ENCODE peak calls at places on chromosomes 7 and 10, in ten cellular contexts. One of them, this sample, is unnamed. For H3K4me1, the result is how much of the 10 kb centered on the place peaks cover.

GRCh38 chr10:1561731-1562337 is 175.5 kb downstream of the ADARB2 start:
- DNase-seq in psoas muscle: no peak
- DNase-seq in Caco-2: no peak
- DNase-seq in A549: no peak
- DNase-seq in heart right ventricle: no peak
- DNase-seq in CD8-positive, alpha-beta T cell: no peak
- DNase-seq in neural progenitor cell: no peak
- DNase-seq in left ventricle myocardium inferior: no peak
- DNase-seq in aorta: no peak
- DNase-seq in SK-N-SH: no peak
- DNase-seq in this sample: no peak

GRCh38 chr10:13794982-13795381 is 208.2 kb downstream of the PRPF18 start:
- DNase-seq in CD8-positive, alpha-beta T cell: no peak
- DNase-seq in Caco-2: no peak
- DNase-seq in left ventricle myocardium inferior: no peak
- DNase-seq in aorta: no peak
- DNase-seq in psoas muscle: no peak
- DNase-seq in neural progenitor cell: no peak
- DNase-seq in SK-N-SH: no peak
- DNase-seq in A549: no peak
- DNase-seq in heart right ventricle: no peak
- DNase-seq in this sample: no peak

GRCh38 chr10:69413221-69413865 is 3.4 kb downstream of the TACR2 start:
- DNase-seq in neural progenitor cell: peak
- DNase-seq in CD8-positive, alpha-beta T cell: no peak
- DNase-seq in Caco-2: no peak
- DNase-seq in psoas muscle: peak
- DNase-seq in heart right ventricle: no peak
- DNase-seq in A549: peak
- DNase-seq in aorta: peak
- DNase-seq in left ventricle myocardium inferior: peak
- DNase-seq in SK-N-SH: peak
- DNase-seq in this sample: no peak

GRCh38 chr7:33201821-33202220 is 72.5 kb downstream of the BBS9 start:
- DNase-seq in Caco-2: no peak
- DNase-seq in neural progenitor cell: no peak
- DNase-seq in left ventricle myocardium inferior: no peak
- DNase-seq in A549: no peak
- DNase-seq in aorta: no peak
- DNase-seq in psoas muscle: no peak
- DNase-seq in heart right ventricle: no peak
- DNase-seq in SK-N-SH: no peak
- DNase-seq in CD8-positive, alpha-beta T cell: no peak
- DNase-seq in this sample: no peak

GRCh38 chr10:29183304-29183918 is 105.5 kb upstream of the LYZL1 start:
- DNase-seq in heart right ventricle: no peak
- DNase-seq in CD8-positive, alpha-beta T cell: no peak
- DNase-seq in psoas muscle: no peak
- DNase-seq in aorta: no peak
- DNase-seq in A549: no peak
- DNase-seq in neural progenitor cell: no peak
- DNase-seq in Caco-2: no peak
- DNase-seq in SK-N-SH: no peak
- DNase-seq in left ventricle myocardium inferior: no peak
- DNase-seq in this sample: no peak

GRCh38 chr10:127215882-127216281 is 19.5 kb upstream of the INSYN2A start:
- DNase-seq in A549: no peak
- DNase-seq in CD8-positive, alpha-beta T cell: no peak
- DNase-seq in SK-N-SH: no peak
- DNase-seq in heart right ventricle: no peak
- DNase-seq in psoas muscle: no peak
- DNase-seq in Caco-2: no peak
- DNase-seq in left ventricle myocardium inferior: no peak
- DNase-seq in neural progenitor cell: peak
- DNase-seq in aorta: no peak
- DNase-seq in this sample: no peak

GRCh38 chr10:126930506-126931458 is 25.6 kb downstream of the DOCK1 start:
- DNase-seq in CD8-positive, alpha-beta T cell: no peak
- DNase-seq in left ventricle myocardium inferior: no peak
- DNase-seq in heart right ventricle: no peak
- DNase-seq in A549: no peak
- DNase-seq in neural progenitor cell: no peak
- DNase-seq in SK-N-SH: no peak
- DNase-seq in Caco-2: no peak
- DNase-seq in psoas muscle: no peak
- DNase-seq in aorta: no peak
- DNase-seq in this sample: no peak

GRCh38 chr7:104207348-104207730 is 474 bp downstream of the ORC5 start:
- DNase-seq in left ventricle myocardium inferior: no peak
- DNase-seq in A549: peak
- DNase-seq in SK-N-SH: peak
- DNase-seq in Caco-2: no peak
- DNase-seq in neural progenitor cell: peak
- DNase-seq in psoas muscle: no peak
- DNase-seq in CD8-positive, alpha-beta T cell: no peak
- DNase-seq in heart right ventricle: no peak
- DNase-seq in aorta: no peak
- DNase-seq in this sample: peak

GRCh38 chr10:15801641-15802040 is 58.7 kb downstream of the MINDY3 start:
- DNase-seq in neural progenitor cell: no peak
- DNase-seq in A549: no peak
- DNase-seq in heart right ventricle: no peak
- DNase-seq in psoas muscle: no peak
- DNase-seq in aorta: no peak
- DNase-seq in CD8-positive, alpha-beta T cell: no peak
- DNase-seq in left ventricle myocardium inferior: no peak
- DNase-seq in SK-N-SH: no peak
- DNase-seq in Caco-2: no peak
- DNase-seq in this sample: no peak

GRCh38 chr7:138157702-138158101 is 81.4 kb downstream of the AKR1D1 start:
- DNase-seq in neural progenitor cell: no peak
- DNase-seq in CD8-positive, alpha-beta T cell: no peak
- DNase-seq in psoas muscle: no peak
- DNase-seq in heart right ventricle: no peak
- DNase-seq in SK-N-SH: no peak
- DNase-seq in aorta: no peak
- DNase-seq in left ventricle myocardium inferior: no peak
- DNase-seq in A549: no peak
- DNase-seq in Caco-2: no peak
- DNase-seq in this sample: no peak
- H3K4me1 ChIP-seq in neural progenitor cell: under half
- H3K4me1 ChIP-seq in CD8-positive, alpha-beta T cell: under half
- H3K4me1 ChIP-seq in psoas muscle: under half
- H3K4me1 ChIP-seq in heart right ventricle: under half
- H3K4me1 ChIP-seq in SK-N-SH: under half
- H3K4me1 ChIP-seq in aorta: under half
- H3K4me1 ChIP-seq in left ventricle myocardium inferior: under half
- H3K4me1 ChIP-seq in A549: under half
- H3K4me1 ChIP-seq in Caco-2: under half
- H3K4me1 ChIP-seq in this sample: under half

DNA sequence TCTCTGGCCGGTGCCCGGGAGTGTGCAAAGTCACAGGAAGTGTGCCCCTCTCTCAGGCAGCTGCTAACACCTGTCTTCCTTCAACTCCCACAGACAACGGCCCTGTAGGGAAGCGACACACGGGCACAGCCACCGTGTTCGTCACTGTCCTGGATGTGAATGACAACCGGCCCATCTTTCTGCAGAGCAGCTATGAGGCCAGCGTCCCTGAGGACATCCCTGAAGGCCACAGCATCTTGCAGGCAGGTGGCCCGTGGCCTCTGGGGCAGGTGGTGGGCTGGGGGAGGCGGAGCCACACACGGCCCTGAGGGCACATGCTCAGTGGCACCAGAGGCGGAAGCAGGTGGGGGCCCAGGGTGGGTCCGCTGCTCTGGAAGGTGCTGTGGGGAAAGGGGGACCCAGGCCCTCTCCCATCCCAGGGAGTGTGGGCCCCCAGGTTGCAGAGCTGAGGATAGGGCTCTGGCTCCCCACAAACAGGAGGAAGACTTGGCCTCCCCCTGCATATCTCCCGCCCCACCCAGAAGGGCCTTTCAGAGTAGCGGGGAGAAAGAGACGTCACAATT is 6.9 kb downstream of the C10orf105 start:
- DNase-seq in A549: no peak
- DNase-seq in Caco-2: no peak
- DNase-seq in neural progenitor cell: no peak
- DNase-seq in CD8-positive, alpha-beta T cell: no peak
- DNase-seq in heart right ventricle: no peak
- DNase-seq in aorta: peak
- DNase-seq in SK-N-SH: no peak
- DNase-seq in psoas muscle: no peak
- DNase-seq in left ventricle myocardium inferior: no peak
- DNase-seq in this sample: no peak
- H3K4me1 ChIP-seq in A549: under half
- H3K4me1 ChIP-seq in Caco-2: under half
- H3K4me1 ChIP-seq in neural progenitor cell: under half
- H3K4me1 ChIP-seq in CD8-positive, alpha-beta T cell: half or more
- H3K4me1 ChIP-seq in heart right ventricle: half or more
- H3K4me1 ChIP-seq in aorta: under half
- H3K4me1 ChIP-seq in SK-N-SH: under half
- H3K4me1 ChIP-seq in psoas muscle: under half
- H3K4me1 ChIP-seq in left ventricle myocardium inferior: half or more
- H3K4me1 ChIP-seq in this sample: under half

GRCh38 chr7:47482013-47482761 is 99.7 kb downstream of the TNS3 start:
- DNase-seq in SK-N-SH: peak
- DNase-seq in left ventricle myocardium inferior: no peak
- DNase-seq in neural progenitor cell: no peak
- DNase-seq in psoas muscle: peak
- DNase-seq in aorta: peak
- DNase-seq in CD8-positive, alpha-beta T cell: no peak
- DNase-seq in heart right ventricle: no peak
- DNase-seq in Caco-2: peak
- DNase-seq in A549: no peak
- DNase-seq in this sample: no peak

GRCh38 chr7:47481656-47482012 is 100.3 kb downstream of the TNS3 start:
- DNase-seq in neural progenitor cell: no peak
- DNase-seq in left ventricle myocardium inferior: no peak
- DNase-seq in heart right ventricle: no peak
- DNase-seq in CD8-positive, alpha-beta T cell: no peak
- DNase-seq in aorta: no peak
- DNase-seq in SK-N-SH: no peak
- DNase-seq in Caco-2: no peak
- DNase-seq in A549: no peak
- DNase-seq in psoas muscle: no peak
- DNase-seq in this sample: no peak

GRCh38 chr7:47478926-47479791 is 102.8 kb downstream of the TNS3 start:
- DNase-seq in SK-N-SH: no peak
- DNase-seq in left ventricle myocardium inferior: no peak
- DNase-seq in psoas muscle: no peak
- DNase-seq in A549: no peak
- DNase-seq in Caco-2: no peak
- DNase-seq in neural progenitor cell: no peak
- DNase-seq in heart right ventricle: no peak
- DNase-seq in aorta: peak
- DNase-seq in CD8-positive, alpha-beta T cell: no peak
- DNase-seq in this sample: no peak

GRCh38 chr7:47479821-47480575 is 101.9 kb downstream of the TNS3 start:
- DNase-seq in A549: no peak
- DNase-seq in left ventricle myocardium inferior: no peak
- DNase-seq in neural progenitor cell: peak
- DNase-seq in psoas muscle: no peak
- DNase-seq in aorta: peak
- DNase-seq in CD8-positive, alpha-beta T cell: no peak
- DNase-seq in heart right ventricle: no peak
- DNase-seq in SK-N-SH: no peak
- DNase-seq in Caco-2: no peak
- DNase-seq in this sample: no peak

DNA sequence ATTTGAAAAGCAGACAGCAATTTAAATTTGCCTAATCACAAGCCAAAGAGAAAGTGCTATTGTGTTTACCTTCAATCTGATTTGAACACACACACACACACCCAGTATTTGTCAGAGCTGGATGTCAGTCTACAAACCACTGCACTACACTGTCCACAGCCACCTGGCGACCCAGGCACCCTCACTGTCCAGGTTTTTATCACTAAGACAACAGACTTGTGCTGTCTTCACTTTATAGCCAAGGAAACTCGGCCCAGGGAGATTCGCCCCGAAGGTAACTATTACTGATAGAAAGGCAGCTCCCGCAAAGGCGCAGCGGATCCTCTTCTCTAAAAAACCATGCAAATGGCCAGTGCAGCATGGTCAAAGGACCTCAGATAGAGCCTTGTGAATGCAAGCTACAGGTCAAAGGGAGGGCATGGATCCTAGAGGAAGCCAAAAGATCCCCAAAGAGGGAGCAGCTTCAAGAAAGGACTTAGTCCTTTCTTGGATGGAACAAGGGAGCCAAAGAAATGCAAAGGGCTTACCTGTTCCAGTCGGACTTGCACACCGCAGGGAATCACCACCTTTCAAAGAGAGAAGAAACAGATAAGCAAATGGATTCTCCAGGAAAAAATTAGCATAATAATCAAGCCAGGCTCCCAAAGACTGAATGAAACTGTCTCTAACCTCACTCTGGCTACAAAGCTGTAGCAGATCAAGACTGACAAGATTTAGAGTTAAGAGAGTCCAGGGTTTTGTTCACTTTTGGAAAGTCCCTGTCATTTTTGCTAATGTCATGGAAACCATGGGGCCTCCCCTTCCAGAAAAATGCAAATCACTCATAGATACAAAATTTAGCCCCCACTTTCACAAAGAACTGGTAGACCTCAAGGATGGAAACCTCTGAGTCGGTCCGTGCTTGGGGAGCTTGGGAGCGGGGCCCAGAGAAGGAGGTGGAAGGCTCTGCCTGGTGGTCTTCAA is 101.1 kb downstream of the TNS3 start:
- DNase-seq in SK-N-SH: no peak
- DNase-seq in CD8-positive, alpha-beta T cell: no peak
- DNase-seq in A549: no peak
- DNase-seq in Caco-2: no peak
- DNase-seq in psoas muscle: no peak
- DNase-seq in aorta: peak
- DNase-seq in neural progenitor cell: peak
- DNase-seq in heart right ventricle: no peak
- DNase-seq in left ventricle myocardium inferior: no peak
- DNase-seq in this sample: no peak
- H3K4me1 ChIP-seq in SK-N-SH: under half
- H3K4me1 ChIP-seq in CD8-positive, alpha-beta T cell: under half
- H3K4me1 ChIP-seq in A549: half or more
- H3K4me1 ChIP-seq in Caco-2: half or more
- H3K4me1 ChIP-seq in psoas muscle: under half
- H3K4me1 ChIP-seq in aorta: under half
- H3K4me1 ChIP-seq in neural progenitor cell: under half
- H3K4me1 ChIP-seq in heart right ventricle: half or more
- H3K4me1 ChIP-seq in left ventricle myocardium inferior: half or more
- H3K4me1 ChIP-seq in this sample: under half

GRCh38 chr7:55558962-55559920 is 13.1 kb downstream of the VOPP1 start:
- DNase-seq in A549: no peak
- DNase-seq in neural progenitor cell: no peak
- DNase-seq in psoas muscle: no peak
- DNase-seq in aorta: no peak
- DNase-seq in left ventricle myocardium inferior: no peak
- DNase-seq in SK-N-SH: no peak
- DNase-seq in Caco-2: no peak
- DNase-seq in heart right ventricle: no peak
- DNase-seq in CD8-positive, alpha-beta T cell: no peak
- DNase-seq in this sample: no peak
- H3K4me1 ChIP-seq in A549: under half
- H3K4me1 ChIP-seq in neural progenitor cell: under half
- H3K4me1 ChIP-seq in psoas muscle: under half
- H3K4me1 ChIP-seq in aorta: under half
- H3K4me1 ChIP-seq in left ventricle myocardium inferior: under half
- H3K4me1 ChIP-seq in SK-N-SH: under half
- H3K4me1 ChIP-seq in Caco-2: under half
- H3K4me1 ChIP-seq in heart right ventricle: under half
- H3K4me1 ChIP-seq in CD8-positive, alpha-beta T cell: under half
- H3K4me1 ChIP-seq in this sample: under half